ENCODE peak calls at places on chromosomes 6 and 20, in eight cellular contexts. O, B, T, I, W, P, V and U are unnamed samples.

GRCh38 chr6:163826668-163827067 is 412.1 kb downstream of the QKI start:
- DNase-seq in V (no peak), W (no peak), T (no peak), P (no peak), I (peak), O (no peak), B (no peak), U (no peak)

GRCh38 chr6:16212276-16212675 is 26.1 kb upstream of the GMPR start:
- DNase-seq in P (no peak), O (no peak), B (no peak), W (no peak), T (no peak), V (no peak), I (no peak), U (no peak)

GRCh38 chr6:44028767-44029166 is 98.5 kb downstream of the MRPL14 start:
- DNase-seq in O (no peak), W (peak), I (no peak), V (no peak), P (no peak), T (no peak), B (no peak), U (no peak)

GRCh38 chr6:165272585-165272984 is 36.8 kb downstream of the C6orf118 start:
- DNase-seq in W (no peak), I (no peak), V (no peak), B (no peak), T (no peak), O (no peak), P (no peak), U (no peak)

GRCh38 chr6:14381225-14381887 is 263.8 kb downstream of the CD83 start:
- DNase-seq in B (no peak), W (no peak), T (no peak), V (no peak), I (no peak), P (no peak), O (no peak), U (no peak)

GRCh38 chr20:34581341-34582189 is 23.0 kb downstream of the MAP1LC3A start:
- DNase-seq in O (no peak), I (no peak), V (no peak), T (peak), W (no peak), B (no peak), P (peak), U (no peak)

GRCh38 chr6:29872791-29873190 is 45.2 kb downstream of the HLA-G start:
- DNase-seq in P (no peak), B (no peak), W (no peak), O (no peak), V (no peak), I (no peak), T (no peak), U (no peak)

GRCh38 chr6:10618409-10618808 is 76.0 kb downstream of the C6orf52 start:
- DNase-seq in I (no peak), W (no peak), B (no peak), V (no peak), P (no peak), T (no peak), O (no peak), U (no peak)

GRCh38 chr6:136737343-136738177 is 54.7 kb downstream of the MAP3K5 start:
- DNase-seq in P (no peak), I (peak), O (no peak), T (no peak), B (no peak), W (no peak), V (no peak), U (no peak)

GRCh38 chr6:32369678-32370077 is 2.0 kb downstream of the TSBP1 start:
- DNase-seq in B (no peak), P (peak), I (peak), O (no peak), W (no peak), T (peak), V (no peak), U (no peak)

GRCh38 chr6:81326856-81327561 is 425.5 kb downstream of the TENT5A start:
- DNase-seq in W (no peak), P (no peak), B (no peak), I (no peak), T (no peak), V (no peak), O (no peak), U (no peak)

GRCh38 chr6:31834367-31834703 is 6.8 kb downstream of the HSPA1B start:
- DNase-seq in W (peak), T (peak), I (peak), V (no peak), P (peak), O (peak), B (no peak), U (peak)

GRCh38 chr20:57680131-57680716 is 29.6 kb downstream of the PMEPA1 start:
- DNase-seq in P (no peak), W (no peak), I (no peak), T (peak), O (no peak), B (peak), V (no peak), U (no peak)

GRCh38 chr6:116444092-116444491 is 17.1 kb upstream of the CALHM6 start:
- DNase-seq in I (peak), B (peak), V (no peak), W (no peak), O (no peak), T (no peak), P (peak), U (no peak)

GRCh38 chr20:31497838-31498540 is 16.3 kb upstream of the HM13 start:
- DNase-seq in T (no peak), I (no peak), P (peak), B (no peak), W (no peak), O (no peak), V (no peak), U (no peak)

GRCh38 chr6:52155791-52156576 is 30.2 kb upstream of the IL17A start:
- DNase-seq in P (no peak), I (peak), W (no peak), O (no peak), B (no peak), T (peak), V (no peak), U (no peak)

GRCh38 chr6:142705054-142705453 is 239.9 kb downstream of the HIVEP2 start:
- DNase-seq in P (no peak), I (no peak), V (no peak), B (no peak), O (no peak), W (no peak), T (no peak), U (no peak)

GRCh38 chr6:89564752-89565427 is 73.7 kb downstream of the LYRM2 start:
- DNase-seq in W (no peak), O (no peak), T (no peak), V (no peak), I (no peak), B (no peak), P (no peak), U (no peak)

GRCh38 chr6:170296746-170297576 is 6.1 kb upstream of the DLL1 start:
- DNase-seq in P (no peak), B (peak), W (no peak), I (no peak), V (no peak), T (peak), O (no peak), U (peak)

GRCh38 chr6:136747538-136747937 is 44.7 kb downstream of the MAP3K5 start:
- DNase-seq in B (no peak), P (no peak), V (no peak), W (no peak), I (no peak), O (no peak), T (no peak), U (no peak)

GRCh38 chr6:45609141-45609638 is 231.5 kb upstream of the SUPT3H start:
- DNase-seq in B (no peak), T (no peak), W (peak), I (no peak), V (no peak), P (peak), O (no peak), U (no peak)

GRCh38 chr20:4740774-4741431 is 19.2 kb downstream of the PRND start:
- DNase-seq in B (peak), T (peak), V (peak), O (peak), W (no peak), P (no peak), I (peak), U (peak)

GRCh38 chr6:13278991-13279390 is 49.3 kb downstream of the TBC1D7 start:
- DNase-seq in O (no peak), T (no peak), B (no peak), P (peak), I (no peak), V (no peak), W (no peak), U (no peak)

GRCh38 chr6:10655508-10656055 is 38.8 kb downstream of the C6orf52 start:
- DNase-seq in V (no peak), W (no peak), B (no peak), P (no peak), T (peak), I (no peak), O (no peak), U (no peak)

GRCh38 chr6:69308584-69308983 is 488.2 kb downstream of the LMBRD1 start:
- DNase-seq in P (no peak), V (no peak), I (no peak), W (no peak), T (no peak), O (no peak), B (no peak), U (no peak)

DNA sequence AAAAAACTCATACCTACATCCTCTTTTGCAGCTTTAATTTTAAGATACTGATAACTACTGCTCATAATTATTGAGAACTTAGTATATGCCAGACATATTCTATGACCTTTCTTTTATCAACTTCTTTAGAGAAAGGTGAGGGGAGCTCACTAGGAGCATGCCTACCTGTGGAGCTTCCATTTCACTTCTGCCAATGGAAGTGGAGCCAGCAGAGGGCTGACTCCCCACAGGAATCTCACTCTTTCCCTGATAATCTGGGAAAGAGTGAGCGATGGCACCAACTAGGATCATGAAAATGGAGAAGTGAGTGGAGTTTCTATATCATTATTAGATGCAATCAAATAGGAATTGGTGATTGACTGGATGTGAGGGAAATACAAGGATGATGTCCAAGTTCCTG is 484.9 kb downstream of the LMBRD1 start:
- DNase-seq in O (no peak), V (no peak), P (no peak), W (no peak), I (no peak), T (no peak), B (no peak), U (no peak)
- TF ChIP-seq CTCF in O (no peak), V (no peak), P (no peak), W (no peak), I (no peak), T (no peak), B (no peak), U (no peak)

GRCh38 chr6:85116475-85116874 is 333.4 kb upstream of the NT5E start:
- DNase-seq in W (no peak), B (no peak), O (no peak), I (no peak), V (no peak), T (no peak), P (no peak), U (no peak)

GRCh38 chr6:85115876-85116275 is 334.0 kb upstream of the NT5E start:
- DNase-seq in V (no peak), W (no peak), O (no peak), I (no peak), P (no peak), T (no peak), B (no peak), U (no peak)

GRCh38 chr6:85113934-85114582 is 335.8 kb upstream of the NT5E start:
- DNase-seq in T (no peak), P (no peak), O (no peak), I (peak), V (no peak), W (no peak), B (no peak), U (no peak)

GRCh38 chr6:85114583-85114939 is 335.3 kb upstream of the NT5E start:
- DNase-seq in O (no peak), I (no peak), P (no peak), V (no peak), B (no peak), W (no peak), T (no peak), U (no peak)

GRCh38 chr6:85118233-85118632 is 331.6 kb upstream of the NT5E start:
- DNase-seq in O (no peak), B (no peak), I (no peak), V (no peak), T (no peak), P (no peak), W (no peak), U (no peak)
- TF ChIP-seq CTCF in O (peak), B (no peak), I (no peak), V (no peak), T (no peak), P (peak), W (no peak), U (peak)

DNA sequence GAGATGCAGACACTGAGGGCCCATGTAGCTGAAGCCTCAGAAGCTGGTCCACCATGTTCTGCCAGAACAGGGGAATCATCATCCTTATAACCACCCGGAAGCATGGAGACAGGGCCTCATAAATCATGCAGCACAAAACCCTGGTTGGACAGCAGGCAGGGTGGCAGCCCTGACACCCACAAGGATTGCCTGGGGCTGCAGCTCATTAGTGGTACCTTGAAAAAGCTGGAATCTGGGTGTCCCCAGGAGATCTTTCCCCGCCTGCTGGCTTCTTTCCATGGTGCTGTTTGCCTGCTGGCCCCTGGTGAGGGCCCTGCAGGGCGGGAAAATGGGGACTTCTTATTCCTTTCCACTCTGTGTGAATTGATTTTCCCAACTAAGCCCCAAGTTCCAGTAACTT is 50.6 kb upstream of the GGTLC1 start:
- DNase-seq in W (no peak), O (no peak), V (no peak), P (no peak), I (no peak), T (no peak), B (no peak), U (no peak)
- TF ChIP-seq CTCF in W (no peak), O (no peak), V (no peak), P (no peak), I (no peak), T (no peak), B (no peak), U (no peak)

DNA sequence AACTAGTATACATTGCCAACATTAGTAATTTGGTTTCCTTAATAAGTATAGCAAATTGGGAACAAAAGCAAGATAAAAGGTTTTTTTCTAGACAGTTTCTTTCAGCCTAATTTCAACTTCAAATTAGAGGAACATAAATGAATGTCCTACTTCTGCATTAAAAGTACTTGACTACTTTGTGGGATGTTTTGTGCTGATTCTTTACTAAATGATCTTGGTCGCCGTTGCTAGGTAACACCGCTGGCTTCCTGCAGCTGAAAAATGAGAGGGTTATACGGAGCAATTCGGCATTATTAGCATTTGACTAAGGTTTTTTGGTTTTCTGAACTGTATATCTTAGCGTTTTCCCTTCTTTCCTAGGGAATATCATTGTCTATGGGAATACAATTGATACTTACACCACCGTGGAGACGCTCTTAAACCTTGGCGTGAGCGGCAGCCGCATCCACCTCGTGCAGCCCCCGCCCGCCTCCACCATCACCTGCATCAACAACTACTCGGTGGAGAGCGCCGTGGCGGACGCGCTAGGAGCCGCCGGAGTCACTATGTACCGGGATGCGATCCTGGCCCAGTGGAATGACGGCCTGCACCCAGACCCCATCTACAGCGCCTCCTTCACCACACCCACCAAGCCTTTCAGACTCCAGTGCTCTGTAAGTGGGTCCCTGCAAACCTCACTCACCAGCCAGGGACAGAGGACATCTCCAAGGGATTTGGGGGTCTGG is 90.9 kb upstream of the INSM1 start:
- DNase-seq in V (no peak), T (no peak), B (no peak), P (no peak), W (no peak), O (no peak), I (no peak), U (no peak)
- TF ChIP-seq CTCF in V (no peak), T (no peak), B (no peak), P (no peak), W (no peak), O (no peak), I (no peak), U (no peak)

GRCh38 chr6:95846652-95847051 is 169.1 kb upstream of the FUT9 start:
- DNase-seq in V (no peak), W (no peak), O (no peak), P (no peak), T (no peak), B (no peak), I (no peak), U (no peak)

GRCh38 chr6:95847061-95847460 is 168.7 kb upstream of the FUT9 start:
- DNase-seq in T (no peak), O (no peak), V (no peak), I (no peak), B (no peak), P (no peak), W (no peak), U (no peak)

GRCh38 chr6:95837890-95838289 is 177.9 kb upstream of the FUT9 start:
- DNase-seq in W (no peak), T (no peak), V (no peak), P (no peak), B (no peak), I (no peak), O (no peak), U (no peak)

GRCh38 chr6:95841560-95841959 is 174.2 kb upstream of the FUT9 start:
- DNase-seq in B (no peak), I (no peak), V (no peak), P (no peak), O (no peak), W (no peak), T (no peak), U (no peak)
- TF ChIP-seq CTCF in B (no peak), I (no peak), V (no peak), P (no peak), O (no peak), W (no peak), T (no peak), U (no peak)